ENCODE peak calls at places on chromosomes 12 and 14, in six cellular contexts. One of them, this sample, is unnamed.

GRCh38 chr14:28870033-28870564 is 103.5 kb downstream of the FOXG1 start:
- DNase-seq in HepG2: no peak
- DNase-seq in GM12891: no peak
- DNase-seq in GM12878: no peak
- DNase-seq in K562: no peak
- DNase-seq in H1: no peak
- DNase-seq in this sample: no peak

GRCh38 chr14:64178814-64179213 is 115.4 kb downstream of the ESR2 start:
- DNase-seq in H1: no peak
- DNase-seq in GM12878: no peak
- DNase-seq in K562: no peak
- DNase-seq in HepG2: no peak
- DNase-seq in GM12891: no peak
- DNase-seq in this sample: no peak

GRCh38 chr12:6039894-6040601 is 84.4 kb downstream of the VWF start:
- DNase-seq in H1: peak
- DNase-seq in K562: peak
- DNase-seq in GM12878: no peak
- DNase-seq in GM12891: peak
- DNase-seq in HepG2: peak
- DNase-seq in this sample: peak

GRCh38 chr12:81888341-81888740 is 129.2 kb upstream of the PPFIA2 start:
- DNase-seq in H1: no peak
- DNase-seq in HepG2: no peak
- DNase-seq in GM12891: no peak
- DNase-seq in K562: no peak
- DNase-seq in GM12878: no peak
- DNase-seq in this sample: no peak

GRCh38 chr14:28931999-28932398 is 165.4 kb downstream of the FOXG1 start:
- DNase-seq in HepG2: no peak
- DNase-seq in H1: no peak
- DNase-seq in GM12891: no peak
- DNase-seq in K562: no peak
- DNase-seq in GM12878: no peak
- DNase-seq in this sample: no peak

GRCh38 chr12:40947812-40948211 is 240.3 kb upstream of the PDZRN4 start:
- DNase-seq in GM12878: no peak
- DNase-seq in K562: no peak
- DNase-seq in GM12891: no peak
- DNase-seq in H1: no peak
- DNase-seq in HepG2: no peak
- DNase-seq in this sample: no peak

GRCh38 chr14:103260629-103261124 is 73.4 kb upstream of the EIF5 start:
- DNase-seq in H1: peak
- DNase-seq in K562: no peak
- DNase-seq in GM12878: no peak
- DNase-seq in HepG2: no peak
- DNase-seq in GM12891: no peak
- DNase-seq in this sample: no peak

GRCh38 chr14:68775614-68776126 is 17.2 kb downstream of the ZFP36L1 start:
- DNase-seq in K562: no peak
- DNase-seq in H1: no peak
- DNase-seq in HepG2: no peak
- DNase-seq in GM12891: no peak
- DNase-seq in GM12878: no peak
- DNase-seq in this sample: no peak

GRCh38 chr12:42729532-42729895 is 140.0 kb upstream of the PRICKLE1 start:
- DNase-seq in K562: no peak
- DNase-seq in GM12891: no peak
- DNase-seq in HepG2: no peak
- DNase-seq in GM12878: no peak
- DNase-seq in H1: no peak
- DNase-seq in this sample: no peak

GRCh38 chr14:102256691-102257090 is 48.3 kb downstream of the MOK start:
- DNase-seq in GM12878: no peak
- DNase-seq in GM12891: no peak
- DNase-seq in H1: no peak
- DNase-seq in K562: no peak
- DNase-seq in HepG2: no peak
- DNase-seq in this sample: no peak

GRCh38 chr14:89544636-89545301 is 127.7 kb upstream of the FOXN3 start:
- DNase-seq in GM12878: no peak
- DNase-seq in GM12891: no peak
- DNase-seq in H1: no peak
- DNase-seq in HepG2: peak
- DNase-seq in K562: no peak
- DNase-seq in this sample: no peak

GRCh38 chr12:25313591-25313990 is 62.9 kb upstream of the KRAS start:
- DNase-seq in H1: no peak
- DNase-seq in K562: no peak
- DNase-seq in GM12878: no peak
- DNase-seq in GM12891: no peak
- DNase-seq in HepG2: no peak
- DNase-seq in this sample: no peak

GRCh38 chr14:83463500-83464098 is 1929.9 kb upstream of the SEL1L start:
- DNase-seq in GM12878: no peak
- DNase-seq in K562: peak
- DNase-seq in HepG2: peak
- DNase-seq in GM12891: no peak
- DNase-seq in H1: peak
- DNase-seq in this sample: no peak

GRCh38 chr14:77804592-77804991 is 4.7 kb downstream of the ADCK1 start:
- DNase-seq in GM12878: no peak
- DNase-seq in GM12891: no peak
- DNase-seq in HepG2: peak
- DNase-seq in K562: peak
- DNase-seq in H1: peak
- DNase-seq in this sample: no peak

DNA sequence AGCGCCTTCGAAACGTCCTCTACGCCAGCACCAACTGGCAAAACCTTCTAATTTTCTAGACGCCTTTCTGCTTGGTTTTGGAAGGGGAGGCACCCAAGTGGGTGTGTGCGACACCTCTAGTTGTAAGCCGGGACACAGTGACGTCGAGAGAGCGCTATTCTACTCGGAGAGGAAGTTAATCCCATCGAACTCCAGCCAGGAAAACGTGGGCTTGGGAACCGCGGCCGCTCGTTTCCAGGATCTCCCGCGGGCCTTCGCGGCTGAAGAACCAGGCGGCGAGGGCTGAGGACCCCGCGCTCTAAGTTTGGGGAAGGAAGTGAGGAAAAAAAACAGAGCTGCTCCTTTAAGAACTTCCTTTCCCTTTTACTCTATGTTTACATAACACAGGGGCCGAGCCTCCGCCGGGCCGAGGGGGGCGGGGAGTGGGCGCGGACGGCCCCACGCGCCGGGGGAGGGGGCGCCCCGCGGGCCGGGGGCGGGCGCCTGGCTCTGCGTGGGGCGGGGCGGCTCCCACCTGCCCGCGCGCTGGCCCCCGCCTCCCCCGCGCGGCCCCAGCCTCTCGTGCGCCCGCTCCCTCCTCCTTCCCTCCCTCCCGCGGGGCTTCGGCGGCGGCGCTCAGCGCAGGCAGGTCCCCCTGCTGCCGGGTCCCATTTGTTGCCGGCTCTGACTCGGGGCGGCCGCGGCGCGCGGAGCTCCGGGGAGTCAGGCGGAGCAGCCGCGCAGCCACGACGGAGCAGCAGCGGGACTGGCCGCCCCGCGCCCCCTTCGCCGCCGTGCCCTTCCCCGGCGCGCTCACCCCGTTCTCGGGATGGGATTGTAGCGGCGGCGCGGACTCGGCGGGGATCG is at the start of gene PELI2:
- DNase-seq in HepG2: peak
- DNase-seq in GM12891: peak
- DNase-seq in H1: peak
- DNase-seq in K562: peak
- DNase-seq in GM12878: no peak
- DNase-seq in this sample: peak
- TF ChIP-seq POLR2A in HepG2: no peak
- TF ChIP-seq POLR2A in GM12891: no peak
- TF ChIP-seq POLR2A in H1: peak
- TF ChIP-seq POLR2A in K562: no peak
- TF ChIP-seq POLR2A in GM12878: peak
- TF ChIP-seq POLR2A in this sample: no peak

DNA sequence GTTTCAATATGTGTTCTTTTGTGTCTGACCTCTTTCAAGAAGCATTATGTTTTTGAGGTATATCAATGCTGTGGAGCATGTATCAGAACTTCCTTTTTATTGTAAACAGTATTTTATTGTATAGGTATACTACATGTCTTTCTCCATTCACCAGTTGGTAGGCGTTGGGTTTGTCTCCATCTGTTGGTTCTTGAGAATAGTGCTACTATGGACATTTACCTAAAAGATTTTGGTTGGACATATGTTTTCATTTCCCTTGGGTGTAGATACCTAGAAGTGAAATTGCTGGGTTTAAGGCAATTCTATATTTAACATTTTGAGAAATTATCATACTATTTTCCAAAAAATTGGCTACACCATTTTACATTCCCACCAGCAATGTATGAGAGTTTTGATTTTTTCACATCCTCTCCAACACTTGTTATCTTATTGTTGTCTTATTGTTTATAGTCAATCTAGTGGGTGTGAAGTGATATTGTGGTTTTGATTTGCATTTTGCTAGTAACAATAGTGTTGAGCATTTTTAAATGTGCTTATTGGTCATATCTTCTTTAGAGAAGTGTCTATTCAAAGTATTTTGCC is 409.2 kb downstream of the IPO8 start:
- DNase-seq in K562: no peak
- DNase-seq in GM12878: no peak
- DNase-seq in HepG2: peak
- DNase-seq in GM12891: no peak
- DNase-seq in H1: no peak
- DNase-seq in this sample: no peak
- TF ChIP-seq TAF1 in K562: no peak
- TF ChIP-seq TAF1 in GM12878: no peak
- TF ChIP-seq TAF1 in HepG2: no peak
- TF ChIP-seq TAF1 in GM12891: no peak
- TF ChIP-seq TAF1 in H1: no peak
- TF ChIP-seq TAF1 in this sample: no peak

GRCh38 chr12:94712852-94713545 is 62.6 kb upstream of the TMCC3 start:
- DNase-seq in H1: no peak
- DNase-seq in GM12891: no peak
- DNase-seq in K562: no peak
- DNase-seq in HepG2: no peak
- DNase-seq in GM12878: no peak
- DNase-seq in this sample: no peak
- TF ChIP-seq POLR2A in H1: no peak
- TF ChIP-seq POLR2A in GM12891: no peak
- TF ChIP-seq POLR2A in K562: no peak
- TF ChIP-seq POLR2A in HepG2: no peak
- TF ChIP-seq POLR2A in GM12878: no peak
- TF ChIP-seq POLR2A in this sample: no peak

GRCh38 chr12:20142956-20143355 is 225.4 kb upstream of the PDE3A start:
- DNase-seq in GM12878: no peak
- DNase-seq in GM12891: no peak
- DNase-seq in H1: no peak
- DNase-seq in K562: no peak
- DNase-seq in HepG2: no peak
- DNase-seq in this sample: no peak
- TF ChIP-seq TAF1 in GM12878: no peak
- TF ChIP-seq TAF1 in GM12891: no peak
- TF ChIP-seq TAF1 in H1: no peak
- TF ChIP-seq TAF1 in K562: no peak
- TF ChIP-seq TAF1 in HepG2: no peak
- TF ChIP-seq TAF1 in this sample: no peak

DNA sequence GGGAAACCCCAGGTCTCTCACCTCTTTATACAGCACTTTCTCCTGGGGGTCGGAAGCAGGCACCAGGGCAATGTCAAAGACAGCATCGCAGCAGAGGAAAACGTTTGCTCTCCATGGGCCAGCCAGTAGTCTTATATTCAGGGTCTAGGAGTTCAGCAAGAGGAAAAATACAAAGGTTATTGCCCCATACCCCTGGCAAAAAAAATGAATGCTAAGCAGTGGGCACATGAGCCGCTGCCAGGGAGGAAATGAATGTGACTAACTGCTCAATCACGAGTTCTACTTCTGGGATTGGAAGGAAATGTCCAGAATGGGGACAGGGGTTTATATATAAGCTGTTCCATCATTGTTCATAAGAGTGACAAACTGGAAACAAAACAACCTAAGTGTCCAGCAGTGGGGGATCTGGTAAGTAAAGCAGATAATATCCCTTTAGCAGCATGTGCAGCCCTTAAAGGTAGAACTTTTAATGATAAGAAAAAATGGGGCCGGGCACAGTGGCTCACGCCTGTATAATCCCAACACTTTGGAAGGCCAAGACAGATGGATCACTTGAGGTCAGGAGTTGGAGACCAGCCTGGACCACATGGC is 53.9 kb downstream of the PHETA1 start:
- DNase-seq in HepG2: no peak
- DNase-seq in GM12878: no peak
- DNase-seq in GM12891: no peak
- DNase-seq in H1: no peak
- DNase-seq in K562: no peak
- DNase-seq in this sample: no peak
- TF ChIP-seq POLR2A in HepG2: no peak
- TF ChIP-seq POLR2A in GM12878: no peak
- TF ChIP-seq POLR2A in GM12891: no peak
- TF ChIP-seq POLR2A in H1: no peak
- TF ChIP-seq POLR2A in K562: no peak
- TF ChIP-seq POLR2A in this sample: no peak

DNA sequence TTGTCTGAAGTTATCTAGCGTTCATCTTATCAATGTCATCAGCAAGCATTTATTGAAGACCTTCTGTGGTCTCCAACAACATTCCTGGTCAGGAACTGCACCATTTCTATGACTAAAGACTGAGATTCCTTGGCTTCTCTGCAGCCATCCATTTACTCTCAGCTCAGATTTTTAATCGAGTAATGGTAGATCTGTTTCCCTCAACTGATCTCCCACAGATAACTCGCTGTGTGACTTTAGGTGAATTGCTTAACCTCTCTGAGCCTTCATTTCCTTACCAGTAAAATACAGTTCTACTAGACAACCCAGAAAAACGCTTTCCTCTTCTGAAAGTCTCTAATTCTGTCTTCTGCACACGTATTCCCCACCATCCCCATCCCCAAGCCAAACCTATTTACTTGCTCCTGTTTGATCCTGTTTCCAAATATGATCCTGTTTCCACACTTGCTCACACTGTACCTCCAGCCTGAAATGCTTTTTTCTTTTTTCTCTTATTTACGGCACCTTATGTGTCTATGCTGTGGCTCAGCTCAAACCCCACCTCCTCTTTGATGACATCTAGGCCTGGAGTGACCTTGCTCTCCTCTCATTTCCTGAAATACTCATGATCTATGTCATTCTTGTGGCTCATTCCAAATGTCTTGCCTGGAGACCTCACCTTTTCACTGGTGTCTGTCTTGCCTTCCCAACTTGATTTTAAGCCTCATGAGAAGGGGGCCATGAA is 21.8 kb downstream of the PLXNC1 start:
- DNase-seq in K562: no peak
- DNase-seq in GM12878: no peak
- DNase-seq in GM12891: no peak
- DNase-seq in H1: no peak
- DNase-seq in HepG2: peak
- DNase-seq in this sample: no peak
- TF ChIP-seq TAF1 in K562: no peak
- TF ChIP-seq TAF1 in GM12878: no peak
- TF ChIP-seq TAF1 in GM12891: no peak
- TF ChIP-seq TAF1 in H1: no peak
- TF ChIP-seq TAF1 in HepG2: no peak
- TF ChIP-seq TAF1 in this sample: no peak